ENCODE peak calls at places on chromosomes 16 and 17, in four cellular contexts. U is CMK; G is stimulated activated naive CD8-positive, alpha-beta T cell treated with anti-CD3 and anti-CD28 coated beads, Interleukin-15, Interleukin-2, amounts not matched to agents 100 U/mL and 50 U/mL, for 24 hours; J is NCI-H1436. T is an unnamed sample.

GRCh38 chr16:87365021-87365713 is 18.4 kb downstream of the FBXO31 start:
- DNase-seq in U (no peak), G (no peak), J (no peak), T (no peak)

GRCh38 chr17:12180644-12181261 is 160.1 kb downstream of the MAP2K4 start:
- DNase-seq in U (peak), G (peak), J (peak), T (no peak)

GRCh38 chr17:18141210-18141803 is 32.8 kb downstream of the MYO15A start:
- DNase-seq in U (no peak), G (peak), J (peak), T (no peak)

GRCh38 chr16:58510776-58511628 is 4.3 kb upstream of the SETD6 start:
- DNase-seq in U (no peak), G (no peak), J (no peak), T (peak)

GRCh38 chr16:19940195-19940594 is 55.5 kb upstream of the GPRC5B start:
- DNase-seq in U (no peak), G (no peak), J (no peak), T (no peak)

GRCh38 chr16:86044241-86044671 is 145.3 kb downstream of the IRF8 start:
- DNase-seq in U (peak), G (peak), J (no peak), T (peak)

GRCh38 chr16:47853635-47854034 is 302.2 kb downstream of the ABCC12 start:
- DNase-seq in U (no peak), G (no peak), J (no peak), T (no peak)

GRCh38 chr17:335691-336090 is 16.9 kb downstream of the RPH3AL start:
- DNase-seq in U (no peak), G (no peak), J (no peak), T (peak)

GRCh38 chr17:7192271-7192937 is 13.2 kb upstream of the ASGR1 start:
- DNase-seq in U (no peak), G (no peak), J (no peak), T (no peak)

GRCh38 chr17:42459983-42460300 is 1.3 kb downstream of the ATP6V0A1 start:
- DNase-seq in U (no peak), G (no peak), J (no peak), T (no peak)

GRCh38 chr16:84593825-84594724 is 23.8 kb downstream of the COTL1 start:
- DNase-seq in U (no peak), G (peak), J (peak), T (no peak)

GRCh38 chr16:24539850-24540484 is 601 bp downstream of the RBBP6 start:
- DNase-seq in U (no peak), G (peak), J (no peak), T (no peak)

GRCh38 chr16:71627631-71628236 is 1.8 kb downstream of the MARVELD3 start:
- DNase-seq in U (no peak), G (no peak), J (no peak), T (no peak)

GRCh38 chr17:68334393-68334792 is 43.1 kb downstream of the ARSG start:
- DNase-seq in U (no peak), G (no peak), J (no peak), T (no peak)

GRCh38 chr17:8221663-8222379 is 11.4 kb upstream of the AURKB start:
- DNase-seq in U (peak), G (peak), J (peak), T (no peak)

GRCh38 chr16:12063435-12063834 is 86.9 kb downstream of the SNX29 start:
- DNase-seq in U (no peak), G (no peak), J (no peak), T (no peak)

GRCh38 chr17:78403822-78404221 is 25.4 kb downstream of the PGS1 start:
- DNase-seq in U (no peak), G (no peak), J (no peak), T (no peak)

GRCh38 chr17:29155235-29155965 is 24.8 kb downstream of the MYO18A start:
- DNase-seq in U (no peak), G (peak), J (no peak), T (peak)

GRCh38 chr16:50631249-50631984 is 49.7 kb downstream of the SNX20 start:
- DNase-seq in U (no peak), G (no peak), J (no peak), T (no peak)

GRCh38 chr16:57704905-57705852 is 10.6 kb downstream of the DRC7 start:
- DNase-seq in U (no peak), G (no peak), J (no peak), T (no peak)

GRCh38 chr16:65297453-65297852 is 175.6 kb upstream of the CDH11 start:
- DNase-seq in U (no peak), G (no peak), J (no peak), T (no peak)

GRCh38 chr16:50984688-50985087 is 166.4 kb downstream of the SALL1 start:
- DNase-seq in U (no peak), G (no peak), J (no peak), T (no peak)

GRCh38 chr17:64231567-64232141 is 31.4 kb downstream of the TEX2 start:
- DNase-seq in U (no peak), G (no peak), J (no peak), T (no peak)

GRCh38 chr16:51577621-51578303 is 426.7 kb upstream of the SALL1 start:
- DNase-seq in U (no peak), G (no peak), J (no peak), T (peak)